ENCODE peak calls at places on chromosome 16, in nine cellular contexts. N is colonic mucosa, V is K562, Y is cardiac fibroblast, O is Panc1, P is A673, C is pancreas, J is endothelial cell of umbilical vein, G is cardiac muscle cell. M is an unnamed sample.

GRCh38 chr16:88063201-88063773 is 112.1 kb downstream of the BANP start:
- DNase-seq in N (no peak), V (no peak), Y (peak), O (no peak), P (no peak), C (no peak), J (no peak), G (peak), M (peak)

GRCh38 chr16:89722392-89723278 is 1.3 kb downstream of the ZNF276 start:
- DNase-seq in N (peak), V (no peak), Y (peak), O (no peak), P (peak), C (no peak), J (peak), G (peak), M (peak)

GRCh38 chr16:11538880-11539279 is 47.8 kb downstream of the LITAF start:
- DNase-seq in N (no peak), V (no peak), Y (no peak), O (no peak), P (no peak), C (no peak), J (no peak), G (no peak), M (no peak)

GRCh38 chr16:78478267-78478821 is 378.9 kb downstream of the WWOX start:
- DNase-seq in N (no peak), V (no peak), Y (peak), O (no peak), P (peak), C (no peak), J (no peak), G (no peak), M (peak)

GRCh38 chr16:27771201-27771910 is 221.4 kb downstream of the KATNIP start:
- DNase-seq in N (no peak), V (no peak), Y (no peak), O (no peak), P (no peak), C (no peak), J (no peak), G (no peak), M (no peak)

GRCh38 chr16:66899945-66900688 is 18.6 kb downstream of the CDH16 start:
- DNase-seq in N (peak), V (peak), Y (peak), O (no peak), P (peak), C (peak), J (peak), G (peak), M (peak)

GRCh38 chr16:6687593-6687992 is 645.1 kb upstream of the RBFOX1 start:
- DNase-seq in N (no peak), V (peak), Y (no peak), O (no peak), P (no peak), C (no peak), J (no peak), G (no peak), M (no peak)

GRCh38 chr16:75000481-75001081 is 1.8 kb downstream of the ZNRF1 start:
- DNase-seq in N (peak), V (no peak), Y (peak), O (no peak), P (no peak), C (peak), J (peak), G (peak), M (peak)

GRCh38 chr16:87582221-87582965 is 19.9 kb upstream of the JPH3 start:
- DNase-seq in N (peak), V (no peak), Y (peak), O (no peak), P (no peak), C (no peak), J (no peak), G (peak), M (peak)

GRCh38 chr16:31138621-31139578 is 3.4 kb upstream of the PRSS8 start:
- DNase-seq in N (peak), V (no peak), Y (peak), O (no peak), P (no peak), C (peak), J (peak), G (peak), M (peak)

GRCh38 chr16:53542283-53542682 is 39.3 kb upstream of the AKTIP start:
- DNase-seq in N (no peak), V (no peak), Y (no peak), O (no peak), P (no peak), C (no peak), J (no peak), G (no peak), M (no peak)

GRCh38 chr16:35744716-35745115 is 2285.3 kb downstream of the TP53TG3F start:
- DNase-seq in N (no peak), V (no peak), Y (no peak), O (no peak), P (no peak), C (no peak), J (no peak), G (no peak), M (no peak)

GRCh38 chr16:80670170-80670865 is 129.5 kb downstream of the DYNLRB2 start:
- DNase-seq in N (no peak), V (no peak), Y (no peak), O (no peak), P (no peak), C (no peak), J (no peak), G (no peak), M (no peak)

GRCh38 chr16:89195521-89196171 is 4.7 kb downstream of the SLC22A31 start:
- DNase-seq in N (no peak), V (no peak), Y (no peak), O (no peak), P (no peak), C (no peak), J (no peak), G (no peak), M (no peak)

GRCh38 chr16:11024333-11025053 is 80.1 kb downstream of the CLEC16A start:
- DNase-seq in N (no peak), V (no peak), Y (no peak), O (no peak), P (no peak), C (no peak), J (no peak), G (no peak), M (no peak)

GRCh38 chr16:3266873-3267537 is 10.6 kb upstream of the MEFV start:
- DNase-seq in N (no peak), V (no peak), Y (peak), O (peak), P (peak), C (no peak), J (peak), G (peak), M (peak)

GRCh38 chr16:69260019-69260418 is 51.1 kb upstream of the VPS4A start:
- DNase-seq in N (no peak), V (no peak), Y (no peak), O (no peak), P (no peak), C (no peak), J (no peak), G (no peak), M (no peak)

GRCh38 chr16:81692571-81692970 is 86.5 kb upstream of the PLCG2 start:
- DNase-seq in N (no peak), V (no peak), Y (no peak), O (no peak), P (no peak), C (no peak), J (no peak), G (no peak), M (no peak)

GRCh38 chr16:57987441-57988177 is 12.9 kb downstream of the ZNF319 start:
- DNase-seq in N (no peak), V (no peak), Y (no peak), O (no peak), P (no peak), C (no peak), J (no peak), G (no peak), M (no peak)

GRCh38 chr16:12010388-12011251 is 34.1 kb downstream of the SNX29 start:
- DNase-seq in N (no peak), V (no peak), Y (peak), O (no peak), P (no peak), C (no peak), J (no peak), G (peak), M (peak)

GRCh38 chr16:78372302-78372701 is 272.8 kb downstream of the WWOX start:
- DNase-seq in N (no peak), V (no peak), Y (no peak), O (no peak), P (no peak), C (no peak), J (no peak), G (no peak), M (no peak)

GRCh38 chr16:29986231-29986630 is 9.2 kb downstream of the HIRIP3 start:
- DNase-seq in N (no peak), V (no peak), Y (no peak), O (no peak), P (no peak), C (no peak), J (no peak), G (no peak), M (no peak)

GRCh38 chr16:88804552-88805339 is 1.2 kb downstream of the CDT1 start:
- DNase-seq in N (peak), V (peak), Y (no peak), O (no peak), P (no peak), C (no peak), J (no peak), G (no peak), M (no peak)

DNA sequence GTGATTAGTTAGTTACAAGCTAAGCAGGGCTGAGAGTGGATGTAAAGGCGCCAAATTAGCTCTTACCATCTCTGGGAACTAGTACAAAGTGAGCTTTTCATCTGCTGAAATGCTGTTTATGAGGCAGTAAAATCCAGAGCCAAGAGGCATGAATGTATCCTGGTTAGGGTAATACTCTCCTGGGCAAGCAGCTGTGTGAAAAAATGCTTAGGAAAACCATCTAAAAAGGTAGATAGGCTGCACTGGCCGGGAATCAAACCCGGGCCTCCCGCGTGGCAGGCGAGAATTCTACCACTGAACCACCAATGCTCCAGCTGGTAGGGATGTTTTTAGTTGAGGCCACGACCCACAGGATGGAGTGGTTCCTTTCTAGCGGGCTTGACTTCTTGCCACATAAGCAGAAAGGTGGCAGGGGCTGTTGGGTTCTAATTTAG is 23.0 kb downstream of the VAC14 start:
- DNase-seq in N (no peak), V (no peak), Y (no peak), O (no peak), P (peak), C (no peak), J (no peak), G (no peak), M (peak)
- H3K4me3 ChIP-seq in N (no peak), V (no peak), Y (no peak), O (no peak), P (no peak), C (no peak), J (no peak), G (no peak), M (no peak)

DNA sequence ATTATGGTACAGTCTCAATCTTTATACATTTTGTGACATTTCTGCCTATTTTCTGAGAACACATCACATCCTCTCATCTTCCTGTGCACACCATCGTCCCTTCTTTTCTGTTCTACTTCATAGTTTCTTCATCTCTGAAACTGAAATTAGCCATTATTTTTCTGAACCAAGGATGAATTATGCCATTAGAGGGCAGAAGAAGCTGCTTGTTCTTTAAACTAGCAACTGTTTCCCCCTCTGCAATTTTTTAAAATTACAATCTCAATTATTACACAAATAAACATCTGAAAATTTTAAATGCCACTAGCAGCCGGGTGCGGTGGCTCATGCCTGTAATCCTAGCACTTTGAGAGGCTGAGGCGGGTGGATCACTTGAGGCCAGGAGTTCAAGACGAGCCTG is 41.3 kb downstream of the RBBP6 start:
- DNase-seq in N (no peak), V (no peak), Y (peak), O (peak), P (peak), C (no peak), J (peak), G (peak), M (peak)
- TF ChIP-seq CTCF in N (no peak), V (no peak), Y (peak), O (no peak), P (peak), C (no peak), J (peak), G (peak), M (peak)

DNA sequence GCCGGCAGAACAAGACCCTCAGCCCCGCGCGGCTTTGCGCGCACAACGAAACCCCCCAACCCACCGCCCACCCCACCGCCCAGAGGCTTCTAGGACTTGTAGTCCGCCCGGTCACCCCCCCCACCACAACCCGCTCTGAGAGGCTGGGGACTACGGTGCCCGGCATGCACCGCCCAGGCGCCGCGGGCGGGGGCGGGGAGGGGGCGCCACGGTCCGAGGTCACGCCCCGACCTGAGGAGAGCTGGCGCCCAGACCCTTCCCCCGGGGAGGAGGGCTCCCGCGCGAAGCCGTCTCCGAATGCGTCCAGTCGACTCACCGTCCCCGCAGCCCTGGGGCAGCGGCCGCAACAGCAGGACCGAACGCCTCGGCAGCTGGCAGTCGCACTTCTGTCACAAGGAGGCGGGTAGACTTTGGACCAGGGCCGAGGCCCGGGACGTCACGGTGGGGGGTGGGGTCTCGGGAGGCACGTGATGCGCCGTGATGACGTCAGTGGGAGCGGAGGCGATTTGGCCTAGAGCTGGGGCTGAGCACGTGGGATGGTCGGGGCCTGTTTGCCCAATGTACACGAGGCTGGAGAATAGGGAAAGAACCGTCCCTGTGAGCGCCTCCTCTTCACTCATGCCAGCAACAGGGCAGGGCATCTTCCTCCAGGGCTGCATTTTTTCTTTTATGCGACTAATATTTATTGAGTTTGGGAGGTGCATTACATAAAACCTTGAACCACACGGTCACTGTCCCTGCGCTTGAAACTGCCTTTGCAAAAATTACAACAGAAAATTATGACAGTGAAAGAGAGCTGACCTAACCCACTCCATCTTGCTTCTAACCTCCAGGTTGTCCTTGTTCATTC is at the start of gene CDIP1:
- DNase-seq in N (peak), V (peak), Y (peak), O (peak), P (peak), C (peak), J (peak), G (peak), M (peak)
- H3K4me3 ChIP-seq in N (peak), V (no peak), Y (peak), O (peak), P (peak), C (peak), J (peak), G (peak), M (peak)

GRCh38 chr16:85718682-85719081 is 29.9 kb upstream of the GINS2 start:
- DNase-seq in N (peak), V (peak), Y (no peak), O (no peak), P (peak), C (no peak), J (no peak), G (no peak), M (peak)
- TF ChIP-seq CTCF in N (peak), V (peak), Y (peak), O (peak), P (peak), C (peak), J (peak), G (peak), M (peak)

GRCh38 chr16:22191089-22191965 is 14.8 kb upstream of the EEF2K start:
- DNase-seq in N (peak), V (peak), Y (peak), O (peak), P (peak), C (peak), J (peak), G (peak), M (peak)

GRCh38 chr16:22192261-22193133 is 13.6 kb upstream of the EEF2K start:
- DNase-seq in N (peak), V (peak), Y (peak), O (no peak), P (peak), C (peak), J (peak), G (peak), M (peak)

GRCh38 chr16:22191966-22192260 is 14.2 kb upstream of the EEF2K start:
- DNase-seq in N (no peak), V (no peak), Y (peak), O (no peak), P (no peak), C (no peak), J (no peak), G (no peak), M (peak)

GRCh38 chr16:22194707-22195444 is 11.2 kb upstream of the EEF2K start:
- DNase-seq in N (no peak), V (no peak), Y (no peak), O (no peak), P (no peak), C (no peak), J (no peak), G (no peak), M (no peak)

GRCh38 chr16:22193134-22193411 is 13.0 kb upstream of the EEF2K start:
- DNase-seq in N (no peak), V (no peak), Y (no peak), O (no peak), P (no peak), C (no peak), J (no peak), G (no peak), M (no peak)
- H3K4me3 ChIP-seq in N (no peak), V (no peak), Y (no peak), O (no peak), P (no peak), C (no peak), J (peak), G (no peak), M (no peak)

M was measured in choroid plexus epithelial cell.